ENCODE peak calls at places on chromosomes 7 and 10, in seven cellular contexts. One of them, this sample, is unnamed.
A peak's percentile ranks its signal among the peaks of the same experiment; 100 is the strongest.

GRCh38 chr10:44387853-44388251 is 3.0 kb upstream of the CXCL12 start:
- DNase-seq in colonic mucosa: peak; percentile 13
- DNase-seq in tibial artery: no peak
- DNase-seq in activated CD4-positive, CD25-positive, alpha-beta regulatory T cell: no peak
- DNase-seq in cardiac fibroblast: no peak
- DNase-seq in stimulated activated CD4-positive, alpha-beta T cell treated with anti-CD3 and anti-CD28 coated beads, Interleukin-1b, Interleukin-23, amount 100 ng/mL, for 1 hour: no peak
- DNase-seq in WTC11: no peak
- DNase-seq in this sample: peak; percentile 50

GRCh38 chr10:23399701-23400144 is 39.2 kb upstream of the OTUD1 start:
- DNase-seq in WTC11: no peak
- DNase-seq in stimulated activated CD4-positive, alpha-beta T cell treated with anti-CD3 and anti-CD28 coated beads, Interleukin-1b, Interleukin-23, amount 100 ng/mL, for 1 hour: no peak
- DNase-seq in activated CD4-positive, CD25-positive, alpha-beta regulatory T cell: no peak
- DNase-seq in cardiac fibroblast: peak; percentile 89
- DNase-seq in tibial artery: no peak
- DNase-seq in colonic mucosa: no peak
- DNase-seq in this sample: no peak

GRCh38 chr10:12507165-12507870 is 158.0 kb downstream of the CAMK1D start:
- DNase-seq in stimulated activated CD4-positive, alpha-beta T cell treated with anti-CD3 and anti-CD28 coated beads, Interleukin-1b, Interleukin-23, amount 100 ng/mL, for 1 hour: no peak
- DNase-seq in cardiac fibroblast: no peak
- DNase-seq in activated CD4-positive, CD25-positive, alpha-beta regulatory T cell: no peak
- DNase-seq in tibial artery: peak; percentile 16
- DNase-seq in colonic mucosa: peak; percentile 15
- DNase-seq in WTC11: no peak
- DNase-seq in this sample: peak; percentile 69

GRCh38 chr7:135291809-135292253 is 58.2 kb downstream of the STRA8 start:
- DNase-seq in stimulated activated CD4-positive, alpha-beta T cell treated with anti-CD3 and anti-CD28 coated beads, Interleukin-1b, Interleukin-23, amount 100 ng/mL, for 1 hour: no peak
- DNase-seq in tibial artery: no peak
- DNase-seq in activated CD4-positive, CD25-positive, alpha-beta regulatory T cell: no peak
- DNase-seq in colonic mucosa: no peak
- DNase-seq in WTC11: no peak
- DNase-seq in cardiac fibroblast: peak; percentile 98
- DNase-seq in this sample: no peak

GRCh38 chr7:38594931-38595330 is 36.2 kb downstream of the AMPH start:
- DNase-seq in colonic mucosa: no peak
- DNase-seq in tibial artery: no peak
- DNase-seq in activated CD4-positive, CD25-positive, alpha-beta regulatory T cell: no peak
- DNase-seq in stimulated activated CD4-positive, alpha-beta T cell treated with anti-CD3 and anti-CD28 coated beads, Interleukin-1b, Interleukin-23, amount 100 ng/mL, for 1 hour: no peak
- DNase-seq in cardiac fibroblast: no peak
- DNase-seq in WTC11: no peak
- DNase-seq in this sample: no peak

GRCh38 chr7:26201261-26202018 is at the start of gene CBX3:
- DNase-seq in activated CD4-positive, CD25-positive, alpha-beta regulatory T cell: peak; percentile 85
- DNase-seq in colonic mucosa: peak; percentile 94
- DNase-seq in tibial artery: peak; percentile 95
- DNase-seq in WTC11: peak; percentile 96
- DNase-seq in cardiac fibroblast: no peak
- DNase-seq in stimulated activated CD4-positive, alpha-beta T cell treated with anti-CD3 and anti-CD28 coated beads, Interleukin-1b, Interleukin-23, amount 100 ng/mL, for 1 hour: peak; percentile 59
- DNase-seq in this sample: peak; percentile 96

GRCh38 chr7:142776206-142776844 is 5.6 kb downstream of the PRSS2 start:
- DNase-seq in cardiac fibroblast: peak; percentile 67
- DNase-seq in stimulated activated CD4-positive, alpha-beta T cell treated with anti-CD3 and anti-CD28 coated beads, Interleukin-1b, Interleukin-23, amount 100 ng/mL, for 1 hour: no peak
- DNase-seq in colonic mucosa: no peak
- DNase-seq in activated CD4-positive, CD25-positive, alpha-beta regulatory T cell: no peak
- DNase-seq in tibial artery: no peak
- DNase-seq in WTC11: no peak
- DNase-seq in this sample: no peak

GRCh38 chr10:30704016-30704600 is 74.6 kb upstream of the LYZL2 start:
- DNase-seq in cardiac fibroblast: no peak
- DNase-seq in WTC11: no peak
- DNase-seq in stimulated activated CD4-positive, alpha-beta T cell treated with anti-CD3 and anti-CD28 coated beads, Interleukin-1b, Interleukin-23, amount 100 ng/mL, for 1 hour: no peak
- DNase-seq in colonic mucosa: no peak
- DNase-seq in activated CD4-positive, CD25-positive, alpha-beta regulatory T cell: no peak
- DNase-seq in tibial artery: no peak
- DNase-seq in this sample: no peak

GRCh38 chr10:21173964-21174669 is 277.0 kb upstream of the NEBL start:
- DNase-seq in stimulated activated CD4-positive, alpha-beta T cell treated with anti-CD3 and anti-CD28 coated beads, Interleukin-1b, Interleukin-23, amount 100 ng/mL, for 1 hour: no peak
- DNase-seq in tibial artery: peak; percentile 66
- DNase-seq in cardiac fibroblast: peak; percentile 20
- DNase-seq in activated CD4-positive, CD25-positive, alpha-beta regulatory T cell: no peak
- DNase-seq in colonic mucosa: peak; percentile 65
- DNase-seq in WTC11: peak; percentile 59
- DNase-seq in this sample: peak; percentile 84

GRCh38 chr7:55400191-55400590 is 35.1 kb downstream of the LANCL2 start:
- DNase-seq in stimulated activated CD4-positive, alpha-beta T cell treated with anti-CD3 and anti-CD28 coated beads, Interleukin-1b, Interleukin-23, amount 100 ng/mL, for 1 hour: no peak
- DNase-seq in activated CD4-positive, CD25-positive, alpha-beta regulatory T cell: no peak
- DNase-seq in tibial artery: no peak
- DNase-seq in cardiac fibroblast: no peak
- DNase-seq in colonic mucosa: no peak
- DNase-seq in WTC11: no peak
- DNase-seq in this sample: no peak

GRCh38 chr10:11597470-11597869 is 14.0 kb downstream of the USP6NL start:
- DNase-seq in stimulated activated CD4-positive, alpha-beta T cell treated with anti-CD3 and anti-CD28 coated beads, Interleukin-1b, Interleukin-23, amount 100 ng/mL, for 1 hour: no peak
- DNase-seq in tibial artery: no peak
- DNase-seq in activated CD4-positive, CD25-positive, alpha-beta regulatory T cell: no peak
- DNase-seq in colonic mucosa: no peak
- DNase-seq in WTC11: no peak
- DNase-seq in cardiac fibroblast: no peak
- DNase-seq in this sample: no peak

GRCh38 chr7:33243319-33243881 is 114.0 kb downstream of the BBS9 start:
- DNase-seq in tibial artery: no peak
- DNase-seq in stimulated activated CD4-positive, alpha-beta T cell treated with anti-CD3 and anti-CD28 coated beads, Interleukin-1b, Interleukin-23, amount 100 ng/mL, for 1 hour: no peak
- DNase-seq in colonic mucosa: no peak
- DNase-seq in cardiac fibroblast: peak; percentile 77
- DNase-seq in activated CD4-positive, CD25-positive, alpha-beta regulatory T cell: no peak
- DNase-seq in WTC11: no peak
- DNase-seq in this sample: no peak

GRCh38 chr7:141708053-141708452 is at the start of gene WEE2:
- DNase-seq in tibial artery: no peak
- DNase-seq in stimulated activated CD4-positive, alpha-beta T cell treated with anti-CD3 and anti-CD28 coated beads, Interleukin-1b, Interleukin-23, amount 100 ng/mL, for 1 hour: no peak
- DNase-seq in cardiac fibroblast: no peak
- DNase-seq in WTC11: no peak
- DNase-seq in colonic mucosa: no peak
- DNase-seq in activated CD4-positive, CD25-positive, alpha-beta regulatory T cell: no peak
- DNase-seq in this sample: no peak

GRCh38 chr7:117212969-117213877 is 109.6 kb downstream of the WNT2 start:
- DNase-seq in cardiac fibroblast: peak; percentile 79
- DNase-seq in WTC11: peak; percentile 73
- DNase-seq in activated CD4-positive, CD25-positive, alpha-beta regulatory T cell: peak; percentile 5
- DNase-seq in colonic mucosa: peak; percentile 51
- DNase-seq in stimulated activated CD4-positive, alpha-beta T cell treated with anti-CD3 and anti-CD28 coated beads, Interleukin-1b, Interleukin-23, amount 100 ng/mL, for 1 hour: no peak
- DNase-seq in tibial artery: no peak
- DNase-seq in this sample: no peak

GRCh38 chr7:82481499-82482097 is 38.0 kb upstream of the CACNA2D1 start:
- DNase-seq in stimulated activated CD4-positive, alpha-beta T cell treated with anti-CD3 and anti-CD28 coated beads, Interleukin-1b, Interleukin-23, amount 100 ng/mL, for 1 hour: no peak
- DNase-seq in cardiac fibroblast: peak; percentile 60
- DNase-seq in colonic mucosa: no peak
- DNase-seq in tibial artery: no peak
- DNase-seq in activated CD4-positive, CD25-positive, alpha-beta regulatory T cell: no peak
- DNase-seq in WTC11: no peak
- DNase-seq in this sample: no peak

GRCh38 chr7:124338861-124339260 is 306.0 kb upstream of the TMEM229A start:
- DNase-seq in WTC11: no peak
- DNase-seq in tibial artery: no peak
- DNase-seq in cardiac fibroblast: no peak
- DNase-seq in stimulated activated CD4-positive, alpha-beta T cell treated with anti-CD3 and anti-CD28 coated beads, Interleukin-1b, Interleukin-23, amount 100 ng/mL, for 1 hour: no peak
- DNase-seq in activated CD4-positive, CD25-positive, alpha-beta regulatory T cell: no peak
- DNase-seq in colonic mucosa: no peak
- DNase-seq in this sample: no peak

GRCh38 chr7:36312064-36312914 is 77.4 kb upstream of the ANLN start:
- DNase-seq in WTC11: peak; percentile 68
- DNase-seq in colonic mucosa: peak; percentile 69
- DNase-seq in activated CD4-positive, CD25-positive, alpha-beta regulatory T cell: no peak
- DNase-seq in stimulated activated CD4-positive, alpha-beta T cell treated with anti-CD3 and anti-CD28 coated beads, Interleukin-1b, Interleukin-23, amount 100 ng/mL, for 1 hour: no peak
- DNase-seq in tibial artery: no peak
- DNase-seq in cardiac fibroblast: no peak
- DNase-seq in this sample: peak; percentile 48

GRCh38 chr7:31741852-31742251 is 54.8 kb downstream of the PPP1R17 start:
- DNase-seq in stimulated activated CD4-positive, alpha-beta T cell treated with anti-CD3 and anti-CD28 coated beads, Interleukin-1b, Interleukin-23, amount 100 ng/mL, for 1 hour: no peak
- DNase-seq in activated CD4-positive, CD25-positive, alpha-beta regulatory T cell: no peak
- DNase-seq in cardiac fibroblast: peak; percentile 33
- DNase-seq in WTC11: no peak
- DNase-seq in tibial artery: no peak
- DNase-seq in colonic mucosa: no peak
- DNase-seq in this sample: no peak

GRCh38 chr7:74063223-74063641 is 20.4 kb upstream of the LIMK1 start:
- DNase-seq in activated CD4-positive, CD25-positive, alpha-beta regulatory T cell: no peak
- DNase-seq in WTC11: no peak
- DNase-seq in colonic mucosa: no peak
- DNase-seq in tibial artery: peak; percentile 73
- DNase-seq in cardiac fibroblast: no peak
- DNase-seq in stimulated activated CD4-positive, alpha-beta T cell treated with anti-CD3 and anti-CD28 coated beads, Interleukin-1b, Interleukin-23, amount 100 ng/mL, for 1 hour: no peak
- DNase-seq in this sample: peak; percentile 60

This sample was measured in suprapubic skin.